ENCODE peak calls at places on chromosomes 16 and 17, in five cellular contexts. L, O, F, A and Q are unnamed samples. For H3K9me3, the result is how much of the 10 kb centered on the place peaks cover.

GRCh38 chr16:74726056-74726455 is 25.4 kb upstream of the MLKL start:
- DNase-seq in L (no peak), O (no peak), F (no peak), A (no peak), Q (no peak)

GRCh38 chr16:85884808-85885463 is 14.0 kb upstream of the IRF8 start:
- DNase-seq in L (no peak), O (no peak), F (no peak), A (no peak), Q (no peak)

GRCh38 chr16:49857423-49858181 is 1.7 kb upstream of the ZNF423 start:
- DNase-seq in L (peak), O (peak), F (no peak), A (peak), Q (peak)

GRCh38 chr16:83393196-83393981 is 414.4 kb upstream of the HSBP1 start:
- DNase-seq in L (no peak), O (no peak), F (no peak), A (no peak), Q (no peak)

GRCh38 chr17:14417336-14417735 is 116.5 kb downstream of the HS3ST3B1 start:
- DNase-seq in L (no peak), O (no peak), F (no peak), A (no peak), Q (no peak)

GRCh38 chr17:45935197-45935709 is 40.9 kb downstream of the MAPT start:
- DNase-seq in L (no peak), O (no peak), F (no peak), A (no peak), Q (no peak)

GRCh38 chr16:27174798-27175197 is 28.5 kb upstream of the KDM8 start:
- DNase-seq in L (no peak), O (no peak), F (no peak), A (no peak), Q (no peak)

GRCh38 chr16:68200120-68200783 is 35.7 kb downstream of the ESRP2 start:
- DNase-seq in L (no peak), O (no peak), F (no peak), A (peak), Q (no peak)

GRCh38 chr17:59004338-59005111 is 102.2 kb downstream of the TRIM37 start:
- DNase-seq in L (peak), O (peak), F (no peak), A (peak), Q (peak)

GRCh38 chr16:29663020-29663828 is at the start of gene SPN:
- DNase-seq in L (no peak), O (no peak), F (no peak), A (no peak), Q (no peak)
- TF ChIP-seq POLR2A in L (no peak), O (no peak), F (no peak), A (no peak), Q (no peak)

GRCh38 chr16:69924777-69925191 is 26.4 kb upstream of the CLEC18A start:
- DNase-seq in L (peak), O (peak), F (no peak), A (peak), Q (peak)

GRCh38 chr16:69924041-69924775 is 26.9 kb upstream of the CLEC18A start:
- DNase-seq in L (no peak), O (no peak), F (no peak), A (no peak), Q (no peak)

GRCh38 chr16:69927056-69927757 is 23.9 kb upstream of the CLEC18A start:
- DNase-seq in L (peak), O (peak), F (no peak), A (no peak), Q (peak)

GRCh38 chr16:69925311-69925710 is 25.8 kb upstream of the CLEC18A start:
- DNase-seq in L (no peak), O (no peak), F (no peak), A (no peak), Q (no peak)

GRCh38 chr16:69926241-69926640 is 24.9 kb upstream of the CLEC18A start:
- DNase-seq in L (no peak), O (no peak), F (no peak), A (no peak), Q (no peak)
- H3K27ac ChIP-seq in L (peak), O (peak), F (peak), A (no peak), Q (peak)

DNA sequence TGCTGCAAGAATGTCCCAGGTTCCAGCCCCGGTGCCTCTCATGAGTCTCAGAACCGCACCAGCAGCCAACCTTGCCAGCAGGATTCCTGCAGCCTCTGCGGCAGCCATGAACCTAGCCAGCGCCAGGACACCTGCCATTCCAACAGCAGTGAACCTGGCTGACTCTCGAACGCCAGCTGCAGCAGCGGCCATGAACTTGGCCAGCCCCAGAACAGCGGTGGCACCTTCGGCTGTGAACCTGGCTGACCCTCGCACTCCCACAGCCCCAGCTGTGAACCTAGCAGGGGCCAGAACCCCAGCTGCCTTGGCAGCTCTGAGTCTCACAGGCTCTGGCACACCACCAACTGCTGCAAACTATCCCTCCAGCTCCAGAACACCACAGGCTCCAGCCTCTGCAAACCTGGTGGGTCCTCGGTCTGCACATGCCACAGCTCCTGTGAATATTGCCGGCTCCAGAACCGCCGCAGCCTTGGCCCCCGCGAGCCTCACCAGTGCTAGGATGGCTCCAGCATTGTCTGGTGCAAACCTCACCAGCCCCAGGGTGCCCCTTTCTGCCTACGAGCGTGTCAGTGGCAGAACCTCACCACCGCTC is 9.8 kb downstream of the ELOB start:
- DNase-seq in L (no peak), O (no peak), F (no peak), A (no peak), Q (peak)
- H3K9me3 ChIP-seq in L (under half), O (under half), F (under half), A (under half), Q (under half)

GRCh38 chr17:80263253-80264047 is 2.8 kb downstream of the RNF213 start:
- DNase-seq in L (peak), O (peak), F (peak), A (peak), Q (peak)
- TF ChIP-seq POLR2A in L (no peak), O (no peak), F (peak), A (peak), Q (peak)

GRCh38 chr17:27559506-27559931 is 71.5 kb upstream of the LGALS9 start:
- DNase-seq in L (no peak), O (peak), F (no peak), A (no peak), Q (no peak)
- H3K27ac ChIP-seq in L (peak), O (peak), F (peak), A (peak), Q (peak)